ENCODE peak calls at places on chromosomes 2 and 18, in four cellular contexts. S is kidney, W is HCT116, F is endothelial cell of umbilical vein. N is an unnamed sample.

GRCh38 chr18:61666876-61667590 is 225.8 kb downstream of the RNF152 start:
- DNase-seq in S (no peak), W (no peak), F (no peak), N (no peak)

GRCh38 chr2:206343816-206344215 is 69.4 kb downstream of the ZDBF2 start:
- DNase-seq in W (no peak), S (no peak), F (no peak), N (no peak)

GRCh38 chr2:144659731-144660275 is 139.9 kb upstream of the ZEB2 start:
- DNase-seq in F (no peak), S (no peak), W (peak), N (no peak)

GRCh38 chr2:36371963-36372391 is 16.4 kb downstream of the CRIM1 start:
- DNase-seq in F (peak), S (no peak), W (no peak), N (peak)

GRCh38 chr2:146450131-146450530 is 1394.7 kb upstream of the ACVR2A start:
- DNase-seq in W (no peak), F (no peak), S (no peak), N (no peak)

GRCh38 chr2:40213071-40213470 is 238.8 kb downstream of the SLC8A1 start:
- DNase-seq in S (no peak), W (no peak), F (peak), N (peak)

GRCh38 chr2:26521054-26521912 is 43.4 kb upstream of the OTOF start:
- DNase-seq in S (peak), W (peak), F (no peak), N (peak)

GRCh38 chr2:173750332-173750731 is 214.8 kb downstream of the SP3 start:
- DNase-seq in W (no peak), F (peak), S (no peak), N (peak)

GRCh38 chr2:142786922-142787702 is 90.4 kb upstream of the KYNU start:
- DNase-seq in S (no peak), F (no peak), W (no peak), N (no peak)

GRCh38 chr2:168730391-168730790 is 72.0 kb upstream of the NOSTRIN start:
- DNase-seq in W (no peak), F (no peak), S (no peak), N (peak)

GRCh38 chr2:241272298-241272721 is 43.2 kb downstream of the HDLBP start:
- DNase-seq in S (peak), W (no peak), F (peak), N (peak)

GRCh38 chr2:27807476-27807875 is 36.0 kb downstream of the MRPL33 start:
- DNase-seq in F (peak), W (peak), S (no peak), N (peak)

GRCh38 chr18:76464281-76465259 is 30.5 kb downstream of the ZNF516 start:
- DNase-seq in F (no peak), S (no peak), W (no peak), N (no peak)

GRCh38 chr2:185219981-185220380 is 518.6 kb upstream of the FSIP2 start:
- DNase-seq in S (no peak), W (no peak), F (no peak), N (no peak)

GRCh38 chr2:185227391-185227790 is 511.2 kb upstream of the FSIP2 start:
- DNase-seq in S (no peak), F (no peak), W (no peak), N (no peak)

GRCh38 chr2:185222311-185222710 is 516.3 kb upstream of the FSIP2 start:
- DNase-seq in W (no peak), S (no peak), F (no peak), N (no peak)
- H3K9ac ChIP-seq in W (no peak), S (no peak), F (no peak), N (no peak)

GRCh38 chr2:86433137-86433536 is 8.0 kb upstream of the KDM3A start:
- DNase-seq in S (no peak), F (no peak), W (no peak), N (no peak)

GRCh38 chr2:86434290-86434689 is 6.9 kb upstream of the KDM3A start:
- DNase-seq in F (no peak), S (no peak), W (no peak), N (no peak)

GRCh38 chr2:86430368-86430767 is 10.8 kb upstream of the KDM3A start:
- DNase-seq in S (no peak), W (no peak), F (no peak), N (no peak)

GRCh38 chr2:86426271-86426670 is 14.9 kb upstream of the KDM3A start:
- DNase-seq in S (no peak), F (no peak), W (no peak), N (no peak)

DNA sequence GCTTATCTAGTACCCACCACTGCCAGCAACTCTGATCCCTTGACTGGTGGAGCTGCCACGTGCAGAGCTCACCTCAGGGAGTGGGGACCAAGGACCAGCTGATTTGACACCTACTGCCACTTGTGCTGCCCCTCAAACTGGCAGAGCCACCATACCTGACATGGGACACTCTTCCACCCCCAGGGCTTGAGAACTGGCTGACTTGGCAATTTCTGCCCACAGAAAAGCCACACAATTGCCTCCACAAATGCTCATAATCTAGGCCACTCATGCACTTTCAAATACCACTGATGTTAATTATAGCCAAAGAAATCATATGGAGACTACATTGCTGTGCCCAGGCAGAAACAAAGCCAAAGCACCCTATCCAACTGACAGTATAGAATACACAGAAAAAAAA is 11.8 kb upstream of the KDM3A start:
- DNase-seq in S (no peak), F (no peak), W (no peak), N (no peak)
- H3K9ac ChIP-seq in S (no peak), F (no peak), W (no peak), N (no peak)

DNA sequence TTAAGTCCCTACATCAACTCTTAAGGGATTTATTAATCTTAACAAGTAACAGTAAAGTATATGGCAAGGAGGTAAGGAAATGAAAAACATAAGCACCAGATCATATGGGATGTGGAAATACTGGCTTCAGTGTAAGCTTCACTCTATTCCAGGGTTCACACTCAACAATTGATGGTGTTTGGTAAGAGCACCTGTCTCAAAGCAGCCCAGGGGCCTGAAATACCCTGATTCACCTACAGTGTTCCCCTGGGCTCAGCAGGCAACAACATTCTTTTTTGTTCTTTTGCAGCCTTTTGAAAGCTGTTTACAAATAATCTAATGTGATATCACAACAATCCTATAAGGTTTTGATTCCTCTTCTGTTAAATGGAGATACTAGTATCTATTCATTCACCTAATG is 1.2 kb upstream of the MLPH start:
- DNase-seq in S (no peak), W (no peak), F (no peak), N (no peak)
- H3K9ac ChIP-seq in S (no peak), W (no peak), F (no peak), N (no peak)

GRCh38 chr2:42967959-42968674 is 175.7 kb upstream of the HAAO start:
- DNase-seq in F (no peak), W (no peak), S (no peak), N (no peak)
- H3K9ac ChIP-seq in F (no peak), W (no peak), S (no peak), N (no peak)

GRCh38 chr2:98972582-98973167 is 36.6 kb upstream of the CRACDL start:
- DNase-seq in F (no peak), W (no peak), S (no peak), N (no peak)

DNA sequence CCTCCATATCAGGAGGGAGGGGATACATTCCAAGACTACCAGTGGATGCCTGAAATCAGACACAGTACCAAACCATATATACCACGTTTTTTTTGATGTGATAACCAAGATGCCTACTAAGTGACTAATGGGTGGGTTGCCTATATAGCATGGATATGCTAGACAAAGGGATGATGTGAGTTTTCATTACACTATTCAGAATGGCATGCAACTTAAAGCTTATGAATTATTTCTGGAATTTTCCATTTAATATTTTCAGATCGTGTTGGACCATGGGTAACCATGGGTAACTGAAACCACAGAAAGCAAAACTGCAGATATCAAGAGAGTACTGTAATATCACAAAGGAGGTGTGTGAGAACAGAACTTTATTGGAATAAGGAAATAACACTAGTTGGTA is 39.6 kb upstream of the CRACDL start:
- DNase-seq in F (no peak), S (no peak), W (no peak), N (no peak)
- H3K9ac ChIP-seq in F (no peak), S (no peak), W (no peak), N (no peak)

GRCh38 chr18:26088482-26088881 is 1.9 kb downstream of the SS18 start:
- DNase-seq in W (no peak), S (no peak), F (peak), N (no peak)
- H3K9ac ChIP-seq in W (no peak), S (peak), F (peak), N (no peak)

DNA sequence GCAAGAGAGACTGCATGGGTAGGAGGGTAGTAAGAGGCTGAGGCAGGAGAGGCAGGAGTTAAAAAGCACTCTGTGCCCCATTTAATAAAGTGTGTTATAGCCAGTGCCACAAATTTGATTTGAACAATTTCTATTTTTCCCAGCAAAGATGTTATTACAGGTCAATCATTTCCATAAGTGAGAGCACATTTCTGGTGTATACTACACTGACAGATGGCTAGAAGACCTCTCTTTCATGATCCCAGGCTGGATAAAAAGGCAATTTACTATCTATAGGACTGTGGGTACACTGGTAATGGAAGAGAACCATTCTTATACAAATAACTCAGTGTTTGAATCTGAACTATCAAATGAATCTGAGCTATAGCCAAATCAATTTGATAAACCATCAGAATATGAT is 176.2 kb downstream of the FSHR start:
- DNase-seq in S (no peak), F (no peak), W (no peak), N (no peak)
- H3K9ac ChIP-seq in S (no peak), F (no peak), W (no peak), N (no peak)

DNA sequence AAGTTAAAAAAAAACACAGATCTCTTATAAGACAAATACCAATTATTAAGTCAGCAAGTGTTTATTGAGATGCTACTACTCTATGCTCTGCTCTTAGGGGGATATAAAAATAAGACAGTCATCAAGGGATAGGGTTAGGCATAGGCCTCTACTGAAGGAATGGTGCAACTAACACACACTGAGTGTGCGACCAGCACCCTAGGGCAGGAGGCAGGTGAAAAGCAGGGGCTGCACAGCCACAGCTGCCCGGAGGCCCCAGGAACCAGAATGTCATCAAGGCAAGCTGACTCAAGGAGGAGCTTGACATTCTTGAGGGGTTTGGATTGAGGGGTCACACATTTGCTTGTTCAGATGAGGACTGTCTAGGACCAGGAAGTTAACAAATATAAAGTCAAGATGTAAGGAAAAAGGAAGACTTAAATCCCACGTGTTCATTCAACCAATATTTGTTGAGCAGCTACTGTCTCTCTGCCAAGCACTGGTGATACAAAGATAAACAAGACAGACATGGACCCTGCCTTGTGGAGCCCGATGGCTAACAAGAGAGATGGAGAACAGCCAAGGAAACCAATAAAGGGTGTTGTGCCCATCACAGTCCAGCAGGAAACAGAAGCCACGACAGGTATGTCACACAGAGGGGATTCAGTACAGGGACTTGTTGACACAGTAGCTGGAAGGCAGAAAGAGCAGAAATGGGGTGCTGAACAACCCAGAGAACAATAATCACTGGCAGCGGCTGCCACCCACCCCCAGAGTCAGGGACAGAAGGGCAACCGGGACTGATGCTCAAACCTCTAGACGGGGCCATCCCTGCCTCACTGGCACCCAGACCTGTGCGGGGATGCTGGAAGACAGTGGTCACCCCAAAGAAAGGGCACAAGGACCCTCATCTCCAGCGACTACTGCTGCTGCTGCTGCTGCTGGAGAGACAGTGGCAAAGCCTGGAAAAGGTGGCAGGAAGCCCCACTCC is 45.8 kb upstream of the MAL start:
- DNase-seq in W (no peak), F (no peak), S (no peak), N (no peak)
- H3K9ac ChIP-seq in W (no peak), F (no peak), S (no peak), N (no peak)

GRCh38 chr2:64860321-64860751 is 128.9 kb upstream of the SLC1A4 start:
- DNase-seq in S (no peak), W (no peak), F (no peak), N (no peak)
- H3K9ac ChIP-seq in S (peak), W (peak), F (no peak), N (no peak)

N was measured in neural progenitor cell.